ENCODE peak calls at places on chromosomes 7 and 10, in seven cellular contexts. One of them, this sample, is unnamed.

GRCh38 chr7:47940482-47941001 is 7.7 kb downstream of the PKD1L1 start:
- DNase-seq in psoas muscle: no peak
- DNase-seq in right atrium auricular region: peak; percentile 71
- DNase-seq in body of pancreas: no peak
- DNase-seq in Peyer's patch: no peak
- DNase-seq in cardiac muscle cell: peak; percentile 36
- DNase-seq in aorta: no peak
- DNase-seq in this sample: no peak

GRCh38 chr10:11023009-11023408 is 5.3 kb downstream of the CELF2 start:
- DNase-seq in psoas muscle: no peak
- DNase-seq in right atrium auricular region: no peak
- DNase-seq in body of pancreas: no peak
- DNase-seq in Peyer's patch: no peak
- DNase-seq in cardiac muscle cell: no peak
- DNase-seq in aorta: no peak
- DNase-seq in this sample: no peak

GRCh38 chr7:44221231-44221791 is 20.5 kb downstream of the YKT6 start:
- DNase-seq in psoas muscle: peak; percentile 44
- DNase-seq in right atrium auricular region: no peak
- DNase-seq in body of pancreas: no peak
- DNase-seq in Peyer's patch: no peak
- DNase-seq in cardiac muscle cell: no peak
- DNase-seq in aorta: peak; percentile 72
- DNase-seq in this sample: no peak

GRCh38 chr10:10092581-10092980 is 925.1 kb upstream of the CELF2 start:
- DNase-seq in psoas muscle: no peak
- DNase-seq in right atrium auricular region: no peak
- DNase-seq in body of pancreas: peak; percentile 6
- DNase-seq in Peyer's patch: no peak
- DNase-seq in cardiac muscle cell: peak; percentile 64
- DNase-seq in aorta: no peak
- DNase-seq in this sample: no peak

GRCh38 chr10:63197304-63198092 is 64.4 kb downstream of the NRBF2 start:
- DNase-seq in psoas muscle: no peak
- DNase-seq in right atrium auricular region: no peak
- DNase-seq in body of pancreas: no peak
- DNase-seq in Peyer's patch: no peak
- DNase-seq in cardiac muscle cell: no peak
- DNase-seq in aorta: no peak
- DNase-seq in this sample: no peak

GRCh38 chr7:111112439-111112838 is 21.5 kb downstream of the LRRN3 start:
- DNase-seq in psoas muscle: no peak
- DNase-seq in right atrium auricular region: no peak
- DNase-seq in body of pancreas: no peak
- DNase-seq in Peyer's patch: no peak
- DNase-seq in cardiac muscle cell: no peak
- DNase-seq in aorta: no peak
- DNase-seq in this sample: no peak

GRCh38 chr7:16416289-16417282 is 4.8 kb downstream of the CRPPA start:
- DNase-seq in psoas muscle: no peak
- DNase-seq in right atrium auricular region: no peak
- DNase-seq in body of pancreas: peak; percentile 65
- DNase-seq in Peyer's patch: no peak
- DNase-seq in cardiac muscle cell: no peak
- DNase-seq in aorta: no peak
- DNase-seq in this sample: no peak

GRCh38 chr7:99579956-99580777 is 17.9 kb upstream of the TMEM225B start:
- DNase-seq in psoas muscle: peak; percentile 63
- DNase-seq in right atrium auricular region: no peak
- DNase-seq in body of pancreas: peak; percentile 38
- DNase-seq in Peyer's patch: peak; percentile 20
- DNase-seq in cardiac muscle cell: peak; percentile 86
- DNase-seq in aorta: peak; percentile 78
- DNase-seq in this sample: peak; percentile 60

GRCh38 chr10:9762966-9763656 is 1254.6 kb upstream of the CELF2 start:
- DNase-seq in psoas muscle: no peak
- DNase-seq in right atrium auricular region: no peak
- DNase-seq in body of pancreas: no peak
- DNase-seq in Peyer's patch: no peak
- DNase-seq in cardiac muscle cell: no peak
- DNase-seq in aorta: no peak
- DNase-seq in this sample: no peak

GRCh38 chr7:25537678-25538375 is 309.5 kb upstream of the NPVF start:
- DNase-seq in psoas muscle: no peak
- DNase-seq in right atrium auricular region: no peak
- DNase-seq in body of pancreas: peak; percentile 12
- DNase-seq in Peyer's patch: no peak
- DNase-seq in cardiac muscle cell: no peak
- DNase-seq in aorta: peak; percentile 88
- DNase-seq in this sample: no peak

GRCh38 chr10:129945031-129945430 is 19.0 kb downstream of the EBF3 start:
- DNase-seq in psoas muscle: no peak
- DNase-seq in right atrium auricular region: no peak
- DNase-seq in body of pancreas: no peak
- DNase-seq in Peyer's patch: no peak
- DNase-seq in cardiac muscle cell: no peak
- DNase-seq in aorta: no peak
- DNase-seq in this sample: no peak

GRCh38 chr10:129942391-129942790 is 21.7 kb downstream of the EBF3 start:
- DNase-seq in psoas muscle: peak; percentile 26
- DNase-seq in right atrium auricular region: no peak
- DNase-seq in body of pancreas: no peak
- DNase-seq in Peyer's patch: no peak
- DNase-seq in cardiac muscle cell: no peak
- DNase-seq in aorta: peak; percentile 67
- DNase-seq in this sample: no peak

GRCh38 chr10:129942019-129942277 is 22.1 kb downstream of the EBF3 start:
- DNase-seq in psoas muscle: no peak
- DNase-seq in right atrium auricular region: no peak
- DNase-seq in body of pancreas: no peak
- DNase-seq in Peyer's patch: no peak
- DNase-seq in cardiac muscle cell: no peak
- DNase-seq in aorta: peak; percentile 39
- DNase-seq in this sample: no peak

GRCh38 chr10:129941199-129942018 is 22.7 kb downstream of the EBF3 start:
- DNase-seq in psoas muscle: peak; percentile 66
- DNase-seq in right atrium auricular region: no peak
- DNase-seq in body of pancreas: no peak
- DNase-seq in Peyer's patch: no peak
- DNase-seq in cardiac muscle cell: no peak
- DNase-seq in aorta: peak; percentile 70
- DNase-seq in this sample: no peak

DNA sequence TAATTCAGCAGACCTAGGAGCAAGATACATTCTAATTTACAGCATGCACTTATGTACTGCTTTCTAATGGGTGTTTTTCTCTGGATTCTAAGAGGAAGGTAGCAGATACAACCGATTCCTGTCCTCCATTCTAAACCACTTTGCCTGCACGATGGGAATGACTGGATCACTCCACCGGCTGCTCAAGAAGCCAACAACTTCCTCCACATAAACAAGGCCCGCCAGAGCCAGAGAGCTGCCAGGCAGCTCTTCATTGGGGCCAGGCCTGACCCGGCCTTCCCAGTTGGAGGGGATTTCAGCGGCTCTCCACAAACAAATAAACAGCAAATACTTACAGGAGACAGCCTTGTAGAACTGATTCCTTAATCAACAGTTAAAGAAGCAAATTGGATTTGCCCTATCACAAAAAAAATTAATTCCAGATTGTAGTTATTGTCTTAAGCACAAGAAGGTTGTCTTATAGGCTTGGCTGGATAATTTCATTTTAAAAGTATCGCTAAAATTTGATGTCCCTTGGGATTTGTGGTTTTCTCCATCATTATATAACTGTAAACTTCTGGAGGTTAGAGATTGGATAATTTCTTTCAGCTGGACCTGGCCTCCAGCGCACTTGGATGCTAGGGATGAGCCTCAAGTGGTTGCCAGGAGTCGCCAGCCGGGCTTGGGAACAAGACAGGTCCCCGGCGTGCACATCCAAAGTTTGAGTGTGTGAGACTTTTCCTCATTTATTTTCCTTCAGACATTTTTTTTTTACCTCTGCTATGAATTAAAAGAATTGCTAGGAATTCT is 20.9 kb downstream of the EBF3 start:
- DNase-seq in psoas muscle: peak; percentile 56
- DNase-seq in right atrium auricular region: no peak
- DNase-seq in body of pancreas: no peak
- DNase-seq in Peyer's patch: no peak
- DNase-seq in cardiac muscle cell: no peak
- DNase-seq in aorta: peak; percentile 44
- DNase-seq in this sample: no peak
- H3K4me1 ChIP-seq in psoas muscle: peaks cover 84% of the 10 kb centered on the region
- H3K4me1 ChIP-seq in right atrium auricular region: peaks cover 60% of the 10 kb centered on the region
- H3K4me1 ChIP-seq in body of pancreas: peaks cover 8% of the 10 kb centered on the region
- H3K4me1 ChIP-seq in Peyer's patch: no peaks in the 10 kb centered on the region
- H3K4me1 ChIP-seq in cardiac muscle cell: peaks cover 9% of the 10 kb centered on the region
- H3K4me1 ChIP-seq in aorta: no peaks in the 10 kb centered on the region
- H3K4me1 ChIP-seq in this sample: no peaks in the 10 kb centered on the region

GRCh38 chr10:103839867-103840746 is 15.3 kb downstream of the SH3PXD2A start:
- DNase-seq in psoas muscle: peak; percentile 83
- DNase-seq in right atrium auricular region: no peak
- DNase-seq in body of pancreas: peak; percentile 62
- DNase-seq in Peyer's patch: no peak
- DNase-seq in cardiac muscle cell: peak; percentile 87
- DNase-seq in aorta: no peak
- DNase-seq in this sample: no peak
- H3K4me3 ChIP-seq in psoas muscle: peak overlapping the region; percentile 15
- H3K4me3 ChIP-seq in right atrium auricular region: no peak overlapping the region
- H3K4me3 ChIP-seq in body of pancreas: no peak overlapping the region
- H3K4me3 ChIP-seq in Peyer's patch: no peak overlapping the region
- H3K4me3 ChIP-seq in cardiac muscle cell: no peak overlapping the region
- H3K4me3 ChIP-seq in aorta: no peak overlapping the region
- H3K4me3 ChIP-seq in this sample: no peak overlapping the region

DNA sequence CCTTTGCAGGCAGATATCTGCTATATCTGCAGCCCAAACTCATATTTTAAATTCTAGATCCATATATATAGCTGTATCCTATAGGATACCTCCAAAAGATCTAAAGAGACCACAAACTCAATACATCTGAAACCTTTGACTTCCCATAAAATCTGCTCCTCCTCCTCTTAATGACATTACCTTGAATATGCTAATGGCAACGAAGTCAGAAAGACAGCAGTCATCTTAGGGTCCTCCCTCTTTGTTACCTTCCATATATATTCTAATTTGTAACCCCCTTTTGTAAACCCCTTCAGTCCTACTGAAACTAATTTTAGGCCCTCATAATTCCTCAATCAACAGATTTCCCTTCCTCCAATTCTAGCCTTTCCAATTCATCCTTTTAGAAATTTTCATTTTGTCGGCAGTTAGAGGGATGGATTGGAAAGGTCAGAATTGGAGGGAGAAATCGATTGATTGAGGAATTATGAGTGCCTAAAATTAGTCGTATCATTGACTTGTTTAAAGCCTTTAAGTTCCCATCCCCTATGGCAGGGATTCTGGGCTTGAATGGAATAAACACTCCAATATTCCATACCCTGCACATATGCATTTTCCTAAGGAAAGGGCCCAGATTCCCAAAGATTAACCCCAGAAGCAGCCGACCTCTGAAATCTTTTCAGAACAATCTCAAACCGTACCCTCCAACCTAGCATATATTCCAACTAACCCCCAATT is 2.4 kb downstream of the SYPL1 start:
- DNase-seq in psoas muscle: no peak
- DNase-seq in right atrium auricular region: no peak
- DNase-seq in body of pancreas: no peak
- DNase-seq in Peyer's patch: no peak
- DNase-seq in cardiac muscle cell: no peak
- DNase-seq in aorta: no peak
- DNase-seq in this sample: no peak
- H3K27ac ChIP-seq in psoas muscle: peak overlapping the region; percentile 99
- H3K27ac ChIP-seq in right atrium auricular region: no peak overlapping the region
- H3K27ac ChIP-seq in body of pancreas: no peak overlapping the region
- H3K27ac ChIP-seq in Peyer's patch: no peak overlapping the region
- H3K27ac ChIP-seq in cardiac muscle cell: no peak overlapping the region
- H3K27ac ChIP-seq in aorta: no peak overlapping the region
- H3K27ac ChIP-seq in this sample: peak overlapping the region; percentile 83

GRCh38 chr7:101865031-101865824 is 47.8 kb downstream of the CUX1 start:
- DNase-seq in psoas muscle: peak; percentile 78
- DNase-seq in right atrium auricular region: no peak
- DNase-seq in body of pancreas: no peak
- DNase-seq in Peyer's patch: no peak
- DNase-seq in cardiac muscle cell: no peak
- DNase-seq in aorta: no peak
- DNase-seq in this sample: no peak

GRCh38 chr7:101869026-101869900 is 51.8 kb downstream of the CUX1 start:
- DNase-seq in psoas muscle: no peak
- DNase-seq in right atrium auricular region: no peak
- DNase-seq in body of pancreas: no peak
- DNase-seq in Peyer's patch: no peak
- DNase-seq in cardiac muscle cell: no peak
- DNase-seq in aorta: no peak
- DNase-seq in this sample: no peak

GRCh38 chr7:101866328-101866727 is 48.9 kb downstream of the CUX1 start:
- DNase-seq in psoas muscle: no peak
- DNase-seq in right atrium auricular region: no peak
- DNase-seq in body of pancreas: no peak
- DNase-seq in Peyer's patch: no peak
- DNase-seq in cardiac muscle cell: no peak
- DNase-seq in aorta: no peak
- DNase-seq in this sample: no peak

GRCh38 chr7:101868191-101868950 is 50.9 kb downstream of the CUX1 start:
- DNase-seq in psoas muscle: no peak
- DNase-seq in right atrium auricular region: no peak
- DNase-seq in body of pancreas: no peak
- DNase-seq in Peyer's patch: no peak
- DNase-seq in cardiac muscle cell: no peak
- DNase-seq in aorta: no peak
- DNase-seq in this sample: no peak

GRCh38 chr7:101867265-101867664 is 49.8 kb downstream of the CUX1 start:
- DNase-seq in psoas muscle: no peak
- DNase-seq in right atrium auricular region: no peak
- DNase-seq in body of pancreas: no peak
- DNase-seq in Peyer's patch: no peak
- DNase-seq in cardiac muscle cell: no peak
- DNase-seq in aorta: no peak
- DNase-seq in this sample: no peak
- H3K4me1 ChIP-seq in psoas muscle: peaks cover 52% of the 10 kb centered on the region
- H3K4me1 ChIP-seq in right atrium auricular region: peaks cover 39% of the 10 kb centered on the region
- H3K4me1 ChIP-seq in body of pancreas: peaks cover 24% of the 10 kb centered on the region
- H3K4me1 ChIP-seq in Peyer's patch: peaks cover 20% of the 10 kb centered on the region
- H3K4me1 ChIP-seq in cardiac muscle cell: peaks cover 32% of the 10 kb centered on the region
- H3K4me1 ChIP-seq in aorta: peaks cover 4% of the 10 kb centered on the region
- H3K4me1 ChIP-seq in this sample: no peaks in the 10 kb centered on the region